ENCODE peak calls at places on chromosomes 7 and 10, in five cellular contexts. One of them, this sample, is unnamed.

GRCh38 chr7:116283595-116284204 is 73.4 kb downstream of the TES start:
- DNase-seq in RWPE2: no peak
- DNase-seq in activated CD4-positive, CD25-positive, alpha-beta regulatory T cell treated with anti-CD3 and anti-CD28 coated beads, Interleukin-2, amount 50 U/mL, for 72 hours: no peak
- DNase-seq in AG04450: no peak
- DNase-seq in activated T-cell treated with anti-CD3 and anti-CD28 coated beads for 1 hour: no peak
- DNase-seq in this sample: no peak

GRCh38 chr7:26508481-26508880 is 216.8 kb downstream of the SNX10 start:
- DNase-seq in RWPE2: no peak
- DNase-seq in activated CD4-positive, CD25-positive, alpha-beta regulatory T cell treated with anti-CD3 and anti-CD28 coated beads, Interleukin-2, amount 50 U/mL, for 72 hours: no peak
- DNase-seq in AG04450: no peak
- DNase-seq in activated T-cell treated with anti-CD3 and anti-CD28 coated beads for 1 hour: no peak
- DNase-seq in this sample: no peak

GRCh38 chr10:91924212-91925021 is 847 bp downstream of the BTAF1 start:
- DNase-seq in RWPE2: no peak
- DNase-seq in activated CD4-positive, CD25-positive, alpha-beta regulatory T cell treated with anti-CD3 and anti-CD28 coated beads, Interleukin-2, amount 50 U/mL, for 72 hours: no peak
- DNase-seq in AG04450: no peak
- DNase-seq in activated T-cell treated with anti-CD3 and anti-CD28 coated beads for 1 hour: no peak
- DNase-seq in this sample: no peak

GRCh38 chr10:42987575-42987974 is 89.3 kb upstream of the RET start:
- DNase-seq in RWPE2: no peak
- DNase-seq in activated CD4-positive, CD25-positive, alpha-beta regulatory T cell treated with anti-CD3 and anti-CD28 coated beads, Interleukin-2, amount 50 U/mL, for 72 hours: no peak
- DNase-seq in AG04450: no peak
- DNase-seq in activated T-cell treated with anti-CD3 and anti-CD28 coated beads for 1 hour: no peak
- DNase-seq in this sample: no peak

GRCh38 chr10:27646194-27646593 is 99.4 kb downstream of the MKX start:
- DNase-seq in RWPE2: no peak
- DNase-seq in activated CD4-positive, CD25-positive, alpha-beta regulatory T cell treated with anti-CD3 and anti-CD28 coated beads, Interleukin-2, amount 50 U/mL, for 72 hours: no peak
- DNase-seq in AG04450: no peak
- DNase-seq in activated T-cell treated with anti-CD3 and anti-CD28 coated beads for 1 hour: no peak
- DNase-seq in this sample: no peak

GRCh38 chr10:100872034-100872791 is 40.5 kb upstream of the SLF2 start:
- DNase-seq in RWPE2: no peak
- DNase-seq in activated CD4-positive, CD25-positive, alpha-beta regulatory T cell treated with anti-CD3 and anti-CD28 coated beads, Interleukin-2, amount 50 U/mL, for 72 hours: peak; percentile 73
- DNase-seq in AG04450: peak; percentile 37
- DNase-seq in activated T-cell treated with anti-CD3 and anti-CD28 coated beads for 1 hour: peak; percentile 36
- DNase-seq in this sample: no peak

GRCh38 chr10:119377431-119377830 is 165.1 kb downstream of the RGS10 start:
- DNase-seq in RWPE2: no peak
- DNase-seq in activated CD4-positive, CD25-positive, alpha-beta regulatory T cell treated with anti-CD3 and anti-CD28 coated beads, Interleukin-2, amount 50 U/mL, for 72 hours: no peak
- DNase-seq in AG04450: no peak
- DNase-seq in activated T-cell treated with anti-CD3 and anti-CD28 coated beads for 1 hour: no peak
- DNase-seq in this sample: no peak

GRCh38 chr7:63931985-63932577 is 66.6 kb upstream of the ZNF722 start:
- DNase-seq in RWPE2: no peak
- DNase-seq in activated CD4-positive, CD25-positive, alpha-beta regulatory T cell treated with anti-CD3 and anti-CD28 coated beads, Interleukin-2, amount 50 U/mL, for 72 hours: no peak
- DNase-seq in AG04450: no peak
- DNase-seq in activated T-cell treated with anti-CD3 and anti-CD28 coated beads for 1 hour: no peak
- DNase-seq in this sample: no peak

GRCh38 chr7:99772565-99772964 is 11.4 kb downstream of the CYP3A4 start:
- DNase-seq in RWPE2: no peak
- DNase-seq in activated CD4-positive, CD25-positive, alpha-beta regulatory T cell treated with anti-CD3 and anti-CD28 coated beads, Interleukin-2, amount 50 U/mL, for 72 hours: no peak
- DNase-seq in AG04450: no peak
- DNase-seq in activated T-cell treated with anti-CD3 and anti-CD28 coated beads for 1 hour: no peak
- DNase-seq in this sample: no peak

GRCh38 chr10:7233259-7233991 is 177.4 kb downstream of the SFMBT2 start:
- DNase-seq in RWPE2: no peak
- DNase-seq in activated CD4-positive, CD25-positive, alpha-beta regulatory T cell treated with anti-CD3 and anti-CD28 coated beads, Interleukin-2, amount 50 U/mL, for 72 hours: no peak
- DNase-seq in AG04450: no peak
- DNase-seq in activated T-cell treated with anti-CD3 and anti-CD28 coated beads for 1 hour: no peak
- DNase-seq in this sample: no peak

GRCh38 chr10:61486738-61487396 is 33.7 kb upstream of the TMEM26 start:
- DNase-seq in RWPE2: no peak
- DNase-seq in activated CD4-positive, CD25-positive, alpha-beta regulatory T cell treated with anti-CD3 and anti-CD28 coated beads, Interleukin-2, amount 50 U/mL, for 72 hours: no peak
- DNase-seq in AG04450: no peak
- DNase-seq in activated T-cell treated with anti-CD3 and anti-CD28 coated beads for 1 hour: no peak
- DNase-seq in this sample: no peak

GRCh38 chr10:124001391-124002260 is 91.8 kb downstream of the CHST15 start:
- DNase-seq in RWPE2: peak; percentile 36
- DNase-seq in activated CD4-positive, CD25-positive, alpha-beta regulatory T cell treated with anti-CD3 and anti-CD28 coated beads, Interleukin-2, amount 50 U/mL, for 72 hours: no peak
- DNase-seq in AG04450: no peak
- DNase-seq in activated T-cell treated with anti-CD3 and anti-CD28 coated beads for 1 hour: no peak
- DNase-seq in this sample: no peak

GRCh38 chr10:33302188-33302829 is 32.2 kb downstream of the NRP1 start:
- DNase-seq in RWPE2: no peak
- DNase-seq in activated CD4-positive, CD25-positive, alpha-beta regulatory T cell treated with anti-CD3 and anti-CD28 coated beads, Interleukin-2, amount 50 U/mL, for 72 hours: no peak
- DNase-seq in AG04450: no peak
- DNase-seq in activated T-cell treated with anti-CD3 and anti-CD28 coated beads for 1 hour: no peak
- DNase-seq in this sample: no peak

GRCh38 chr7:74606101-74606908 is 51.2 kb upstream of the GTF2I start:
- DNase-seq in RWPE2: no peak
- DNase-seq in activated CD4-positive, CD25-positive, alpha-beta regulatory T cell treated with anti-CD3 and anti-CD28 coated beads, Interleukin-2, amount 50 U/mL, for 72 hours: peak; percentile 60
- DNase-seq in AG04450: no peak
- DNase-seq in activated T-cell treated with anti-CD3 and anti-CD28 coated beads for 1 hour: peak; percentile 20
- DNase-seq in this sample: peak; percentile 18

GRCh38 chr7:99499713-99500636 is at the start of gene ZNF394:
- DNase-seq in RWPE2: peak; percentile 92
- DNase-seq in activated CD4-positive, CD25-positive, alpha-beta regulatory T cell treated with anti-CD3 and anti-CD28 coated beads, Interleukin-2, amount 50 U/mL, for 72 hours: peak; percentile 81
- DNase-seq in AG04450: peak; percentile 76
- DNase-seq in activated T-cell treated with anti-CD3 and anti-CD28 coated beads for 1 hour: peak; percentile 86
- DNase-seq in this sample: peak; percentile 84

GRCh38 chr7:148433521-148434180 is 156.9 kb upstream of the C7orf33 start:
- DNase-seq in RWPE2: no peak
- DNase-seq in activated CD4-positive, CD25-positive, alpha-beta regulatory T cell treated with anti-CD3 and anti-CD28 coated beads, Interleukin-2, amount 50 U/mL, for 72 hours: no peak
- DNase-seq in AG04450: no peak
- DNase-seq in activated T-cell treated with anti-CD3 and anti-CD28 coated beads for 1 hour: no peak
- DNase-seq in this sample: no peak

GRCh38 chr7:106180721-106181120 is 68.6 kb upstream of the SYPL1 start:
- DNase-seq in RWPE2: no peak
- DNase-seq in activated CD4-positive, CD25-positive, alpha-beta regulatory T cell treated with anti-CD3 and anti-CD28 coated beads, Interleukin-2, amount 50 U/mL, for 72 hours: no peak
- DNase-seq in AG04450: no peak
- DNase-seq in activated T-cell treated with anti-CD3 and anti-CD28 coated beads for 1 hour: no peak
- DNase-seq in this sample: no peak

GRCh38 chr7:157572622-157573021 is 235.8 kb downstream of the DNAJB6 start:
- DNase-seq in RWPE2: no peak
- DNase-seq in activated CD4-positive, CD25-positive, alpha-beta regulatory T cell treated with anti-CD3 and anti-CD28 coated beads, Interleukin-2, amount 50 U/mL, for 72 hours: no peak
- DNase-seq in AG04450: no peak
- DNase-seq in activated T-cell treated with anti-CD3 and anti-CD28 coated beads for 1 hour: no peak
- DNase-seq in this sample: no peak

GRCh38 chr10:18759575-18759974 is 100.3 kb downstream of the ARL5B start:
- DNase-seq in RWPE2: no peak
- DNase-seq in activated CD4-positive, CD25-positive, alpha-beta regulatory T cell treated with anti-CD3 and anti-CD28 coated beads, Interleukin-2, amount 50 U/mL, for 72 hours: no peak
- DNase-seq in AG04450: no peak
- DNase-seq in activated T-cell treated with anti-CD3 and anti-CD28 coated beads for 1 hour: no peak
- DNase-seq in this sample: no peak

GRCh38 chr7:50533849-50534248 is 31.4 kb downstream of the DDC start:
- DNase-seq in RWPE2: no peak
- DNase-seq in activated CD4-positive, CD25-positive, alpha-beta regulatory T cell treated with anti-CD3 and anti-CD28 coated beads, Interleukin-2, amount 50 U/mL, for 72 hours: no peak
- DNase-seq in AG04450: no peak
- DNase-seq in activated T-cell treated with anti-CD3 and anti-CD28 coated beads for 1 hour: no peak
- DNase-seq in this sample: no peak

GRCh38 chr7:1046722-1047679 is 2.7 kb downstream of the GPR146 start:
- DNase-seq in RWPE2: no peak
- DNase-seq in activated CD4-positive, CD25-positive, alpha-beta regulatory T cell treated with anti-CD3 and anti-CD28 coated beads, Interleukin-2, amount 50 U/mL, for 72 hours: no peak
- DNase-seq in AG04450: no peak
- DNase-seq in activated T-cell treated with anti-CD3 and anti-CD28 coated beads for 1 hour: peak; percentile 38
- DNase-seq in this sample: peak; percentile 27

GRCh38 chr10:86646532-86646931 is 7.8 kb upstream of the OPN4 start:
- DNase-seq in RWPE2: no peak
- DNase-seq in activated CD4-positive, CD25-positive, alpha-beta regulatory T cell treated with anti-CD3 and anti-CD28 coated beads, Interleukin-2, amount 50 U/mL, for 72 hours: no peak
- DNase-seq in AG04450: no peak
- DNase-seq in activated T-cell treated with anti-CD3 and anti-CD28 coated beads for 1 hour: no peak
- DNase-seq in this sample: no peak

GRCh38 chr7:43479042-43479441 is 103.9 kb upstream of the STK17A start:
- DNase-seq in RWPE2: no peak
- DNase-seq in activated CD4-positive, CD25-positive, alpha-beta regulatory T cell treated with anti-CD3 and anti-CD28 coated beads, Interleukin-2, amount 50 U/mL, for 72 hours: no peak
- DNase-seq in AG04450: no peak
- DNase-seq in activated T-cell treated with anti-CD3 and anti-CD28 coated beads for 1 hour: no peak
- DNase-seq in this sample: no peak

GRCh38 chr7:10974717-10975032 is 1.0 kb downstream of the PHF14 start:
- DNase-seq in RWPE2: no peak
- DNase-seq in activated CD4-positive, CD25-positive, alpha-beta regulatory T cell treated with anti-CD3 and anti-CD28 coated beads, Interleukin-2, amount 50 U/mL, for 72 hours: no peak
- DNase-seq in AG04450: no peak
- DNase-seq in activated T-cell treated with anti-CD3 and anti-CD28 coated beads for 1 hour: no peak
- DNase-seq in this sample: no peak

GRCh38 chr7:154304740-154305679 is 252.8 kb downstream of the DPP6 start:
- DNase-seq in RWPE2: no peak
- DNase-seq in activated CD4-positive, CD25-positive, alpha-beta regulatory T cell treated with anti-CD3 and anti-CD28 coated beads, Interleukin-2, amount 50 U/mL, for 72 hours: no peak
- DNase-seq in AG04450: no peak
- DNase-seq in activated T-cell treated with anti-CD3 and anti-CD28 coated beads for 1 hour: no peak
- DNase-seq in this sample: no peak

GRCh38 chr10:34721201-34721840 is 93.8 kb downstream of the PARD3 start:
- DNase-seq in RWPE2: no peak
- DNase-seq in activated CD4-positive, CD25-positive, alpha-beta regulatory T cell treated with anti-CD3 and anti-CD28 coated beads, Interleukin-2, amount 50 U/mL, for 72 hours: no peak
- DNase-seq in AG04450: no peak
- DNase-seq in activated T-cell treated with anti-CD3 and anti-CD28 coated beads for 1 hour: no peak
- DNase-seq in this sample: no peak

GRCh38 chr7:130276796-130277762 is 10.4 kb downstream of the CPA2 start:
- DNase-seq in RWPE2: no peak
- DNase-seq in activated CD4-positive, CD25-positive, alpha-beta regulatory T cell treated with anti-CD3 and anti-CD28 coated beads, Interleukin-2, amount 50 U/mL, for 72 hours: no peak
- DNase-seq in AG04450: peak; percentile 27
- DNase-seq in activated T-cell treated with anti-CD3 and anti-CD28 coated beads for 1 hour: no peak
- DNase-seq in this sample: no peak

GRCh38 chr7:87878208-87878735 is 2.0 kb downstream of the DBF4 start:
- DNase-seq in RWPE2: no peak
- DNase-seq in activated CD4-positive, CD25-positive, alpha-beta regulatory T cell treated with anti-CD3 and anti-CD28 coated beads, Interleukin-2, amount 50 U/mL, for 72 hours: no peak
- DNase-seq in AG04450: no peak
- DNase-seq in activated T-cell treated with anti-CD3 and anti-CD28 coated beads for 1 hour: no peak
- DNase-seq in this sample: no peak

GRCh38 chr10:11655839-11656238 is 44.4 kb upstream of the USP6NL start:
- DNase-seq in RWPE2: no peak
- DNase-seq in activated CD4-positive, CD25-positive, alpha-beta regulatory T cell treated with anti-CD3 and anti-CD28 coated beads, Interleukin-2, amount 50 U/mL, for 72 hours: no peak
- DNase-seq in AG04450: no peak
- DNase-seq in activated T-cell treated with anti-CD3 and anti-CD28 coated beads for 1 hour: no peak
- DNase-seq in this sample: no peak

GRCh38 chr7:70143089-70144044 is 545.1 kb downstream of the AUTS2 start:
- DNase-seq in RWPE2: no peak
- DNase-seq in activated CD4-positive, CD25-positive, alpha-beta regulatory T cell treated with anti-CD3 and anti-CD28 coated beads, Interleukin-2, amount 50 U/mL, for 72 hours: no peak
- DNase-seq in AG04450: no peak
- DNase-seq in activated T-cell treated with anti-CD3 and anti-CD28 coated beads for 1 hour: no peak
- DNase-seq in this sample: no peak

GRCh38 chr7:116153050-116153449 is 57.3 kb upstream of the TES start:
- DNase-seq in RWPE2: no peak
- DNase-seq in activated CD4-positive, CD25-positive, alpha-beta regulatory T cell treated with anti-CD3 and anti-CD28 coated beads, Interleukin-2, amount 50 U/mL, for 72 hours: no peak
- DNase-seq in AG04450: no peak
- DNase-seq in activated T-cell treated with anti-CD3 and anti-CD28 coated beads for 1 hour: no peak
- DNase-seq in this sample: no peak

GRCh38 chr7:94315011-94315410 is 79.7 kb upstream of the COL1A2 start:
- DNase-seq in RWPE2: no peak
- DNase-seq in activated CD4-positive, CD25-positive, alpha-beta regulatory T cell treated with anti-CD3 and anti-CD28 coated beads, Interleukin-2, amount 50 U/mL, for 72 hours: no peak
- DNase-seq in AG04450: no peak
- DNase-seq in activated T-cell treated with anti-CD3 and anti-CD28 coated beads for 1 hour: no peak
- DNase-seq in this sample: no peak

GRCh38 chr7:107691713-107692112 is 31.1 kb downstream of the SLC26A4 start:
- DNase-seq in RWPE2: no peak
- DNase-seq in activated CD4-positive, CD25-positive, alpha-beta regulatory T cell treated with anti-CD3 and anti-CD28 coated beads, Interleukin-2, amount 50 U/mL, for 72 hours: no peak
- DNase-seq in AG04450: no peak
- DNase-seq in activated T-cell treated with anti-CD3 and anti-CD28 coated beads for 1 hour: no peak
- DNase-seq in this sample: no peak

GRCh38 chr10:63478564-63478963 is 12.8 kb upstream of the JMJD1C start:
- DNase-seq in RWPE2: no peak
- DNase-seq in activated CD4-positive, CD25-positive, alpha-beta regulatory T cell treated with anti-CD3 and anti-CD28 coated beads, Interleukin-2, amount 50 U/mL, for 72 hours: no peak
- DNase-seq in AG04450: no peak
- DNase-seq in activated T-cell treated with anti-CD3 and anti-CD28 coated beads for 1 hour: no peak
- DNase-seq in this sample: no peak

GRCh38 chr10:125520968-125521367 is 162.0 kb downstream of the TEX36 start:
- DNase-seq in RWPE2: no peak
- DNase-seq in activated CD4-positive, CD25-positive, alpha-beta regulatory T cell treated with anti-CD3 and anti-CD28 coated beads, Interleukin-2, amount 50 U/mL, for 72 hours: no peak
- DNase-seq in AG04450: no peak
- DNase-seq in activated T-cell treated with anti-CD3 and anti-CD28 coated beads for 1 hour: no peak
- DNase-seq in this sample: no peak